ENCODE peak calls at places on chromosomes 13 and 19, in six cellular contexts. One of them, this sample, is unnamed.

GRCh38 chr19:33950141-33950805 is 153.6 kb downstream of the KCTD15 start:
- DNase-seq in endodermal cell: peak
- DNase-seq in D721Med: no peak
- DNase-seq in GM06990: no peak
- DNase-seq in MCF 10A: no peak
- DNase-seq in OCI-LY7: no peak
- DNase-seq in this sample: no peak

GRCh38 chr19:46725859-46726393 is 9.0 kb upstream of the PRKD2 start:
- DNase-seq in endodermal cell: no peak
- DNase-seq in D721Med: no peak
- DNase-seq in GM06990: no peak
- DNase-seq in MCF 10A: no peak
- DNase-seq in OCI-LY7: no peak
- DNase-seq in this sample: no peak

GRCh38 chr19:14795078-14795721 is 16.8 kb upstream of the ADGRE2 start:
- DNase-seq in endodermal cell: no peak
- DNase-seq in D721Med: no peak
- DNase-seq in GM06990: no peak
- DNase-seq in MCF 10A: peak
- DNase-seq in OCI-LY7: no peak
- DNase-seq in this sample: no peak

GRCh38 chr13:27789495-27790303 is 2.6 kb upstream of the GSX1 start:
- DNase-seq in endodermal cell: peak
- DNase-seq in D721Med: no peak
- DNase-seq in GM06990: no peak
- DNase-seq in MCF 10A: no peak
- DNase-seq in OCI-LY7: peak
- DNase-seq in this sample: no peak

GRCh38 chr19:2477141-2477710 is 1.3 kb downstream of the GADD45B start:
- DNase-seq in endodermal cell: peak
- DNase-seq in D721Med: no peak
- DNase-seq in GM06990: no peak
- DNase-seq in MCF 10A: no peak
- DNase-seq in OCI-LY7: peak
- DNase-seq in this sample: no peak

GRCh38 chr13:23899555-23899954 is 2.3 kb upstream of the C1QTNF9B start:
- DNase-seq in endodermal cell: no peak
- DNase-seq in D721Med: no peak
- DNase-seq in GM06990: no peak
- DNase-seq in MCF 10A: peak
- DNase-seq in OCI-LY7: peak
- DNase-seq in this sample: no peak

GRCh38 chr13:43159007-43159406 is 135.6 kb downstream of the DNAJC15 start:
- DNase-seq in endodermal cell: no peak
- DNase-seq in D721Med: no peak
- DNase-seq in GM06990: no peak
- DNase-seq in MCF 10A: peak
- DNase-seq in OCI-LY7: no peak
- DNase-seq in this sample: no peak

GRCh38 chr13:105207586-105208293 is 1327.7 kb downstream of the EFNB2 start:
- DNase-seq in endodermal cell: no peak
- DNase-seq in D721Med: no peak
- DNase-seq in GM06990: no peak
- DNase-seq in MCF 10A: no peak
- DNase-seq in OCI-LY7: no peak
- DNase-seq in this sample: no peak

GRCh38 chr13:48216204-48216711 is 16.7 kb upstream of the ITM2B start:
- DNase-seq in endodermal cell: no peak
- DNase-seq in D721Med: no peak
- DNase-seq in GM06990: no peak
- DNase-seq in MCF 10A: no peak
- DNase-seq in OCI-LY7: no peak
- DNase-seq in this sample: no peak

GRCh38 chr13:111491659-111492058 is 171.2 kb downstream of the TEX29 start:
- DNase-seq in endodermal cell: no peak
- DNase-seq in D721Med: no peak
- DNase-seq in GM06990: no peak
- DNase-seq in MCF 10A: no peak
- DNase-seq in OCI-LY7: no peak
- DNase-seq in this sample: no peak

GRCh38 chr19:1992759-1993260 is 22.7 kb downstream of the BTBD2 start:
- DNase-seq in endodermal cell: peak
- DNase-seq in D721Med: no peak
- DNase-seq in GM06990: peak
- DNase-seq in MCF 10A: peak
- DNase-seq in OCI-LY7: peak
- DNase-seq in this sample: no peak

GRCh38 chr19:11639245-11639601 is 41.9 kb downstream of the ZNF627 start:
- DNase-seq in endodermal cell: no peak
- DNase-seq in D721Med: no peak
- DNase-seq in GM06990: no peak
- DNase-seq in MCF 10A: no peak
- DNase-seq in OCI-LY7: peak
- DNase-seq in this sample: no peak

GRCh38 chr13:112726018-112726767 is 36.4 kb downstream of the ATP11A start:
- DNase-seq in endodermal cell: peak
- DNase-seq in D721Med: no peak
- DNase-seq in GM06990: no peak
- DNase-seq in MCF 10A: no peak
- DNase-seq in OCI-LY7: no peak
- DNase-seq in this sample: no peak

GRCh38 chr19:33508941-33509614 is 12.5 kb downstream of the PEPD start:
- DNase-seq in endodermal cell: no peak
- DNase-seq in D721Med: no peak
- DNase-seq in GM06990: no peak
- DNase-seq in MCF 10A: no peak
- DNase-seq in OCI-LY7: no peak
- DNase-seq in this sample: no peak

GRCh38 chr19:45781282-45782161 is 768 bp downstream of the DMPK start:
- DNase-seq in endodermal cell: no peak
- DNase-seq in D721Med: no peak
- DNase-seq in GM06990: no peak
- DNase-seq in MCF 10A: peak
- DNase-seq in OCI-LY7: no peak
- DNase-seq in this sample: no peak

GRCh38 chr13:113164492-113164891 is 6.0 kb downstream of the PROZ start:
- DNase-seq in endodermal cell: peak
- DNase-seq in D721Med: no peak
- DNase-seq in GM06990: no peak
- DNase-seq in MCF 10A: no peak
- DNase-seq in OCI-LY7: no peak
- DNase-seq in this sample: no peak

GRCh38 chr13:72151241-72151640 is 284.2 kb upstream of the DACH1 start:
- DNase-seq in endodermal cell: no peak
- DNase-seq in D721Med: no peak
- DNase-seq in GM06990: no peak
- DNase-seq in MCF 10A: no peak
- DNase-seq in OCI-LY7: no peak
- DNase-seq in this sample: no peak

GRCh38 chr19:5321851-5322681 is 18.5 kb downstream of the PTPRS start:
- DNase-seq in endodermal cell: peak
- DNase-seq in D721Med: no peak
- DNase-seq in GM06990: peak
- DNase-seq in MCF 10A: no peak
- DNase-seq in OCI-LY7: peak
- DNase-seq in this sample: peak

GRCh38 chr13:47117268-47117667 is 220.4 kb upstream of the HTR2A start:
- DNase-seq in endodermal cell: no peak
- DNase-seq in D721Med: no peak
- DNase-seq in GM06990: no peak
- DNase-seq in MCF 10A: peak
- DNase-seq in OCI-LY7: no peak
- DNase-seq in this sample: no peak

GRCh38 chr13:53781941-53782340 is 753.3 kb downstream of the OLFM4 start:
- DNase-seq in endodermal cell: no peak
- DNase-seq in D721Med: no peak
- DNase-seq in GM06990: no peak
- DNase-seq in MCF 10A: peak
- DNase-seq in OCI-LY7: no peak
- DNase-seq in this sample: no peak

GRCh38 chr13:42747399-42747873 is 33.9 kb upstream of the FAM216B start:
- DNase-seq in endodermal cell: no peak
- DNase-seq in D721Med: no peak
- DNase-seq in GM06990: no peak
- DNase-seq in MCF 10A: peak
- DNase-seq in OCI-LY7: no peak
- DNase-seq in this sample: no peak

GRCh38 chr13:39353988-39354387 is 249.0 kb downstream of the LHFPL6 start:
- DNase-seq in endodermal cell: no peak
- DNase-seq in D721Med: no peak
- DNase-seq in GM06990: no peak
- DNase-seq in MCF 10A: no peak
- DNase-seq in OCI-LY7: no peak
- DNase-seq in this sample: no peak

GRCh38 chr19:35154535-35155406 is at the start of gene FXYD5:
- DNase-seq in endodermal cell: peak
- DNase-seq in D721Med: no peak
- DNase-seq in GM06990: peak
- DNase-seq in MCF 10A: peak
- DNase-seq in OCI-LY7: peak
- DNase-seq in this sample: peak
- TF ChIP-seq CTCF in endodermal cell: peak
- TF ChIP-seq CTCF in D721Med: no peak
- TF ChIP-seq CTCF in GM06990: no peak
- TF ChIP-seq CTCF in MCF 10A: no peak
- TF ChIP-seq CTCF in OCI-LY7: no peak
- TF ChIP-seq CTCF in this sample: no peak

GRCh38 chr13:41652735-41653361 is 195.5 kb downstream of the RGCC start:
- DNase-seq in endodermal cell: no peak
- DNase-seq in D721Med: no peak
- DNase-seq in GM06990: peak
- DNase-seq in MCF 10A: peak
- DNase-seq in OCI-LY7: peak
- DNase-seq in this sample: peak
- TF ChIP-seq CTCF in endodermal cell: peak
- TF ChIP-seq CTCF in D721Med: peak
- TF ChIP-seq CTCF in GM06990: peak
- TF ChIP-seq CTCF in MCF 10A: peak
- TF ChIP-seq CTCF in OCI-LY7: peak
- TF ChIP-seq CTCF in this sample: peak

DNA sequence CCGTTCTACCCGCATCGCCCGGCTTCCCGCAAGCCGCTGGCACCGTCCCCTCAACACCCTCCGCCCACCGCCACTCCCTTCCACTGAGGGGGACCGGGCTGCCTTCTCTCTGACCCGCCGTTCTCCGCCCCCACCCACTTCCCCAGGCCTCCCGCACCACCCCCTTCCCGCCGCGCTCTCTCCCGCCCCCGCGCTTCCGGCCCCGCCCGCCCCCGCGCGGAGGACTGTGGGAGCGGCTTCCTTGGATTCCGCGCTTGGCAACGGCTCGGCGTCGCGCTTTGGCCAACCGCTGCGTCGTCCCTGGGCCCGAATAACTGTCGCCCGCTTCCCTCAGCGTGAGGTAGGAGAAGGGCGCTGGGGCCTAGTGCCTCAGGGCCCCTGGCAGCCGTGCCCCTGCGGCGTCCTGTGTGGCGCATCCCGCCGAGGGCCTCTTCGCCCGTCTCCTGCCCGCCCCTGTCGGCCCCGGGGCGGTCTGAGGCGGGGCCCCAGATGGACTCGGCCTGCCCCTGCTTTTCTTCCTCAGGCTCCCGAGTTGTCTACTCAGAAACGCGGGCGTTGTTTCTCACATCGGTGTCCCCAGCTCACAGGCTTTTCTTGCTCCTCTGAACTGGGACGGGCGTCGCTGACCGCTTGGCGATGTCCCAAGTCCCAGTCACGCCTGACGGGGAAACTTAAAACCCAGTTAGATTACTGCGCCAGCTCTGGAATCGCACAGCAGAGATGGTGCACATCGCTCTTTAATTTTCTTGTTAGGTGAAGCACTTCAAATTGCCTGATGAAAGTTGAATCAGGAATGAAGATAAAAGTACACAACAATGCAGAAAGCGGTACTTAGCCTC is at the start of gene IFT88:
- DNase-seq in endodermal cell: peak
- DNase-seq in D721Med: peak
- DNase-seq in GM06990: peak
- DNase-seq in MCF 10A: peak
- DNase-seq in OCI-LY7: peak
- DNase-seq in this sample: peak
- TF ChIP-seq CTCF in endodermal cell: no peak
- TF ChIP-seq CTCF in D721Med: no peak
- TF ChIP-seq CTCF in GM06990: no peak
- TF ChIP-seq CTCF in MCF 10A: no peak
- TF ChIP-seq CTCF in OCI-LY7: no peak
- TF ChIP-seq CTCF in this sample: no peak

GRCh38 chr19:57527136-57527881 is at the start of gene ZNF549:
- DNase-seq in endodermal cell: peak
- DNase-seq in D721Med: peak
- DNase-seq in GM06990: peak
- DNase-seq in MCF 10A: peak
- DNase-seq in OCI-LY7: peak
- DNase-seq in this sample: peak
- TF ChIP-seq CTCF in endodermal cell: no peak
- TF ChIP-seq CTCF in D721Med: no peak
- TF ChIP-seq CTCF in GM06990: no peak
- TF ChIP-seq CTCF in MCF 10A: no peak
- TF ChIP-seq CTCF in OCI-LY7: no peak
- TF ChIP-seq CTCF in this sample: no peak